ENCODE peak calls at places on chromosomes 5 and 9, in six cellular contexts. D, G, N, X, O and P are unnamed samples. For H3K36me3, the result is how much of the 10 kb centered on the place peaks cover.

GRCh38 chr9:32251539-32251938 is 132.9 kb upstream of the ACO1 start:
- DNase-seq in G (no peak), N (peak), D (no peak), X (peak), O (no peak), P (peak)

GRCh38 chr9:28946648-28947047 is 1373.4 kb upstream of the C9orf72 start:
- DNase-seq in N (no peak), X (no peak), G (no peak), D (no peak), O (no peak), P (no peak)

GRCh38 chr9:134263575-134263974 is 62.7 kb upstream of the RXRA start:
- DNase-seq in G (no peak), N (peak), X (peak), D (no peak), O (no peak), P (no peak)

GRCh38 chr9:129182625-129183494 is 4.8 kb upstream of the IER5L start:
- DNase-seq in O (no peak), X (peak), G (no peak), N (peak), D (peak), P (peak)

GRCh38 chr5:159971931-159972461 is 36.9 kb upstream of the TTC1 start:
- DNase-seq in X (peak), D (no peak), G (no peak), O (no peak), N (peak), P (peak)

GRCh38 chr5:115898656-115899055 is 56.9 kb downstream of the AP3S1 start:
- DNase-seq in O (no peak), G (no peak), N (no peak), D (no peak), X (no peak), P (no peak)

GRCh38 chr9:131439224-131439623 is 45.3 kb downstream of the PRRC2B start:
- DNase-seq in O (no peak), G (no peak), X (no peak), N (no peak), D (no peak), P (no peak)

GRCh38 chr5:145984072-145984471 is 47.7 kb downstream of the SH3RF2 start:
- DNase-seq in N (no peak), O (no peak), G (no peak), X (no peak), D (no peak), P (no peak)

GRCh38 chr5:74063346-74063745 is 437.4 kb downstream of the ARHGEF28 start:
- DNase-seq in X (no peak), N (no peak), G (no peak), O (no peak), D (no peak), P (no peak)

GRCh38 chr5:73230264-73231244 is 57.6 kb downstream of the TMEM174 start:
- DNase-seq in O (no peak), X (peak), G (no peak), D (no peak), N (peak), P (peak)

GRCh38 chr5:130337179-130337888 is 433.1 kb downstream of the CHSY3 start:
- DNase-seq in D (no peak), O (no peak), G (no peak), X (peak), N (no peak), P (no peak)

GRCh38 chr5:6759401-6759800 is 46.2 kb downstream of the TENT4A start:
- DNase-seq in D (no peak), O (no peak), N (peak), X (peak), G (no peak), P (peak)

GRCh38 chr5:169649486-169649885 is 12.4 kb downstream of the DOCK2 start:
- DNase-seq in X (no peak), D (no peak), G (no peak), O (no peak), N (no peak), P (no peak)

GRCh38 chr9:76400534-76401096 is 6.4 kb upstream of the RFK start:
- DNase-seq in G (no peak), D (no peak), O (no peak), X (no peak), N (no peak), P (no peak)

GRCh38 chr5:74639538-74640449 is 734 bp downstream of the ENC1 start:
- DNase-seq in G (no peak), D (peak), X (peak), O (no peak), N (peak), P (peak)

GRCh38 chr5:372911-373709 is 51.6 kb downstream of the AHRR start:
- DNase-seq in G (peak), O (peak), D (no peak), X (peak), N (no peak), P (peak)

GRCh38 chr5:142685418-142686209 is at the start of gene FGF1:
- DNase-seq in O (no peak), X (no peak), D (no peak), N (peak), G (no peak), P (peak)

GRCh38 chr5:123134653-123135181 is 45.7 kb downstream of the PRDM6 start:
- DNase-seq in X (no peak), D (no peak), O (no peak), G (no peak), N (no peak), P (no peak)

GRCh38 chr5:142941217-142941616 is 171.0 kb downstream of the ARHGAP26 start:
- DNase-seq in G (no peak), X (no peak), O (no peak), D (no peak), N (no peak), P (no peak)

GRCh38 chr5:122195784-122196394 is 66.5 kb downstream of the ZNF474 start:
- DNase-seq in O (no peak), G (no peak), N (peak), D (no peak), X (peak), P (peak)

GRCh38 chr5:50874277-50874984 is 208.0 kb downstream of the PARP8 start:
- DNase-seq in N (peak), X (no peak), G (no peak), O (no peak), D (no peak), P (no peak)

GRCh38 chr9:77981332-77981731 is 50.3 kb downstream of the GNAQ start:
- DNase-seq in O (no peak), N (peak), D (no peak), X (no peak), G (peak), P (no peak)

GRCh38 chr9:22331533-22331932 is 115.1 kb upstream of the DMRTA1 start:
- DNase-seq in G (no peak), D (no peak), O (no peak), N (no peak), X (no peak), P (no peak)

GRCh38 chr9:124632077-124632621 is 125.0 kb upstream of the NR5A1 start:
- DNase-seq in D (no peak), X (no peak), G (no peak), O (no peak), N (no peak), P (no peak)

GRCh38 chr9:115146581-115147021 is 28.6 kb upstream of the TNC start:
- DNase-seq in O (no peak), G (no peak), D (no peak), X (no peak), N (no peak), P (no peak)

GRCh38 chr5:172561151-172561550 is 79.9 kb upstream of the NEURL1B start:
- DNase-seq in X (no peak), O (no peak), N (no peak), G (no peak), D (no peak), P (no peak)

GRCh38 chr5:14440598-14441401 is 140.8 kb upstream of the OTULINL start:
- DNase-seq in G (no peak), X (no peak), O (peak), D (peak), N (no peak), P (peak)

GRCh38 chr5:67636091-67636490 is 439.5 kb upstream of the CD180 start:
- DNase-seq in D (peak), X (no peak), G (no peak), O (peak), N (no peak), P (no peak)

GRCh38 chr5:855771-856530 is 5.2 kb upstream of the ZDHHC11 start:
- DNase-seq in D (no peak), G (peak), X (no peak), O (no peak), N (no peak), P (no peak)

GRCh38 chr9:3893519-3893918 is 367.7 kb upstream of the RFX3 start:
- DNase-seq in G (no peak), X (peak), N (no peak), O (no peak), D (no peak), P (no peak)

GRCh38 chr5:173778152-173778782 is 109.9 kb upstream of the CPEB4 start:
- DNase-seq in N (no peak), G (no peak), O (no peak), X (no peak), D (no peak), P (no peak)

GRCh38 chr9:71647094-71647591 is 121.2 kb downstream of the CEMIP2 start:
- DNase-seq in D (peak), N (no peak), O (peak), X (peak), G (peak), P (peak)

GRCh38 chr9:2570615-2571479 is 50.7 kb upstream of the VLDLR start:
- DNase-seq in X (no peak), O (peak), N (peak), G (no peak), D (peak), P (no peak)

GRCh38 chr5:8895599-8895998 is 650.3 kb downstream of the SEMA5A start:
- DNase-seq in D (no peak), N (no peak), X (no peak), O (no peak), G (no peak), P (no peak)

GRCh38 chr9:81601639-81602623 is 87.4 kb downstream of the TLE1 start:
- DNase-seq in O (no peak), D (no peak), X (no peak), N (no peak), G (no peak), P (no peak)

GRCh38 chr5:109714592-109714991 is 24.9 kb downstream of the MAN2A1 start:
- DNase-seq in N (no peak), O (no peak), D (no peak), G (no peak), X (no peak), P (no peak)

GRCh38 chr9:86649913-86650312 is 295.7 kb upstream of the TUT7 start:
- DNase-seq in D (no peak), O (no peak), G (no peak), X (no peak), N (no peak), P (no peak)

GRCh38 chr5:92687793-92688467 is 893.1 kb downstream of the NR2F1-AS1 start:
- DNase-seq in D (no peak), G (no peak), X (peak), O (no peak), N (peak), P (peak)

GRCh38 chr9:136687721-136688223 is 515 bp upstream of the AGPAT2 start:
- DNase-seq in D (peak), O (no peak), G (peak), N (no peak), X (no peak), P (peak)

GRCh38 chr9:136688274-136689107 is 1.2 kb upstream of the AGPAT2 start:
- DNase-seq in O (no peak), D (no peak), G (no peak), N (no peak), X (no peak), P (no peak)

GRCh38 chr9:136686534-136686793 is 793 bp downstream of the AGPAT2 start:
- DNase-seq in O (no peak), D (no peak), N (no peak), G (no peak), X (no peak), P (no peak)

GRCh38 chr9:136685792-136686533 is 1.3 kb downstream of the AGPAT2 start:
- DNase-seq in N (no peak), X (no peak), G (no peak), D (no peak), O (no peak), P (no peak)

GRCh38 chr9:136686794-136687711 is at the start of gene AGPAT2:
- DNase-seq in X (peak), G (peak), O (peak), N (peak), D (peak), P (peak)
- H3K27ac ChIP-seq in X (no peak), G (peak), O (peak), N (no peak), D (peak), P (no peak)

GRCh38 chr5:5592541-5592940 is 170.1 kb downstream of the ICE1 start:
- DNase-seq in O (no peak), G (no peak), D (no peak), X (no peak), N (no peak), P (no peak)
- H3K36me3 ChIP-seq in O (under half), G (under half), D (under half), X (under half), N (under half), P (under half)

GRCh38 chr5:124736814-124737186 is 9.6 kb downstream of the ZNF608 start:
- DNase-seq in D (no peak), O (no peak), X (no peak), N (no peak), G (no peak), P (no peak)

GRCh38 chr5:124737651-124738050 is 8.8 kb downstream of the ZNF608 start:
- DNase-seq in N (no peak), G (no peak), X (peak), O (no peak), D (no peak), P (no peak)

GRCh38 chr5:124740991-124741583 is 5.4 kb downstream of the ZNF608 start:
- DNase-seq in O (no peak), N (no peak), X (no peak), G (no peak), D (no peak), P (no peak)

GRCh38 chr5:124740055-124740454 is 6.4 kb downstream of the ZNF608 start:
- DNase-seq in D (no peak), N (no peak), G (no peak), O (no peak), X (no peak), P (no peak)

DNA sequence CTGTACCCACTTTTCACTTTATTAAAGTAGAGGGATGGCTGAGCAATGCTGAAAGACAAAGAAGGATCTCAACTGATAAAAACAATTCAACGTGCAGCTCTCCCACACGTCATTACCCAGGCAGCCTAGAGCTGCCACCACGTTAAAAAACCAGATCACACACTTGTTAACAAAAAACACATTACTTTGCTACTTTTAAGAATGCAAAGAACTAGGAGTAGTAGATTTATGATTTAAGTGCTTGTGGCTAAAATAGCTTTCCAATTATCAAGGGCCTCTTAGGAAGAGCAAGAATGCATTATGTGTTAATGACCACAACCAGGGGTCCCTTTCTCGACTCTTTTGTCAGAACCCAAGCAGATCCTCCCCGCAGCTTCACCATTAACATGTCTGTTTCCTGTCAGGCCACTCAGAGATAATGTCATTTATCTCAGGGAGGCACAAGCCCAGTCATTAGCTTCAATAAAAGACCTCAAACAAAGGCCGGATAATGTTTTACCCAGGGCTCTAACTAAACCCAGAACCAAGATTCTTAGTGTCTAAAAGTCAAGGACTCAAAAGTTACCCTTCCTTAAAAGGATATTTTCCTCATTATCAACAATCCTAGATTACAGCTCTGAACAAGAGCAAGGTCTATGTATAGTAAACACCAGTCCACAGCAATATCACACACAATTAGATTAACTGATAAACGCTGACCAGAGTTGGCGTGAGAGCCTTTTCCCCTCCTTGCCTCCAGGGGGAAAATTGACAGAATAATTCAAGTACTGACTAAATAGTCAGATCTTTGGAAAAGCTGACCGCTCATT is 7.5 kb downstream of the ZNF608 start:
- DNase-seq in G (no peak), O (no peak), X (peak), N (peak), D (no peak), P (peak)
- H3K4me3 ChIP-seq in G (no peak), O (no peak), X (peak), N (peak), D (peak), P (peak)

DNA sequence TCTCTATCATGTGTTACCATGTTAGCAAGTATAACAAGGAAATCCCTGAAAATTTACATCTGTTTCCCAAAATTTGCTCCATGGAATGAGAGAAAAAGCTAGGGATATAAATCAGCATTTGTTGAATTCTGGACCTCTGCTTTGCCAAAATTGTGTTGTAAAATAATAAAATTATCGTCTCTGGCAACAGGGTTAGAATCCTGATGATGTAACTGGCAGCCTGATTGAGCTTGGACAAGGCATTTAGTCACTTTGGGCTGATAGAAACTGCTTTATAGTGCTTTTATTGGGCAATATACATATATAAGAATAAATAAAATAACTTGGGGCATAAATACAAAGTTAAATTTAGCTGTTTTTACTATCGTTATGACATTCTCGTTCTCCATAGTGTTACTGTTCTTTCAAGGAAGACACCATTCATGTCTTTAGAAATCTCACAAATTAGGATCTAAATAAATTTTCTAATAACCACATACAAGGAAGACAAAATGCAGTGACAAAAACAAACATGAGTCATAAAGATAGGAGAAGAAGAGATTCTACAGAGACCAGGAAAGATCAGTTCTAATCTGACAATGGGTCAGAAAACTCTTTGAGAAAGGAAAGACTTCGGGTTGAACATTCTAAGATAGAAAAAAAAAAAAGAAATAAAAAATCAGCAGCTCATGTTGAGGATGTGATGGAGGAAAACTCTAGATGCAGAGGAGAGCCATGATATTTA is 145.0 kb upstream of the CDH10 start:
- DNase-seq in X (no peak), G (no peak), D (no peak), N (no peak), O (no peak), P (no peak)
- H3K27ac ChIP-seq in X (no peak), G (no peak), D (no peak), N (no peak), O (no peak), P (no peak)

GRCh38 chr9:136402067-136402466 is 2.1 kb upstream of the SNAPC4 start:
- DNase-seq in G (peak), X (no peak), N (peak), O (no peak), D (no peak), P (no peak)

GRCh38 chr9:136405481-136405880 is 4.9 kb downstream of the ENTR1 start:
- DNase-seq in G (no peak), N (no peak), O (no peak), X (no peak), D (no peak), P (no peak)

GRCh38 chr9:136404801-136405136 is 4.8 kb upstream of the SNAPC4 start:
- DNase-seq in O (no peak), G (peak), D (no peak), X (no peak), N (no peak), P (no peak)

GRCh38 chr9:136403538-136403914 is 3.6 kb upstream of the SNAPC4 start:
- DNase-seq in X (no peak), N (no peak), O (no peak), G (peak), D (no peak), P (no peak)

GRCh38 chr9:136403915-136404800 is 4.2 kb upstream of the SNAPC4 start:
- DNase-seq in X (no peak), O (no peak), N (no peak), G (peak), D (no peak), P (no peak)
- H3K36me3 ChIP-seq in X (under half), O (under half), N (under half), G (half or more), D (half or more), P (under half)

GRCh38 chr9:130327781-130328348 is 62.3 kb downstream of the HMCN2 start:
- DNase-seq in X (no peak), G (no peak), N (peak), O (peak), D (peak), P (no peak)
- H3K4me3 ChIP-seq in X (no peak), G (no peak), N (no peak), O (no peak), D (no peak), P (no peak)